ENCODE peak calls at places on chromosomes 1 and 21, in seven cellular contexts. One of them, this sample, is unnamed.

GRCh38 chr1:224211262-224211962 is 28.4 kb downstream of the DEGS1 start:
- DNase-seq in sigmoid colon: peak
- DNase-seq in CD8-positive, alpha-beta T cell: no peak
- DNase-seq in cardiac muscle cell: peak
- DNase-seq in heart left ventricle: no peak
- DNase-seq in uterus: no peak
- DNase-seq in colonic mucosa: peak
- DNase-seq in this sample: no peak

GRCh38 chr1:41799723-41800122 is 119.0 kb downstream of the HIVEP3 start:
- DNase-seq in sigmoid colon: no peak
- DNase-seq in cardiac muscle cell: no peak
- DNase-seq in CD8-positive, alpha-beta T cell: no peak
- DNase-seq in colonic mucosa: no peak
- DNase-seq in uterus: no peak
- DNase-seq in heart left ventricle: no peak
- DNase-seq in this sample: no peak

GRCh38 chr1:220371324-220371723 is 99.1 kb upstream of the RAB3GAP2 start:
- DNase-seq in colonic mucosa: no peak
- DNase-seq in heart left ventricle: no peak
- DNase-seq in sigmoid colon: no peak
- DNase-seq in CD8-positive, alpha-beta T cell: no peak
- DNase-seq in uterus: no peak
- DNase-seq in cardiac muscle cell: peak
- DNase-seq in this sample: no peak

GRCh38 chr1:244920911-244921310 is 56.6 kb upstream of the HNRNPU start:
- DNase-seq in colonic mucosa: no peak
- DNase-seq in sigmoid colon: no peak
- DNase-seq in heart left ventricle: no peak
- DNase-seq in CD8-positive, alpha-beta T cell: no peak
- DNase-seq in uterus: no peak
- DNase-seq in cardiac muscle cell: no peak
- DNase-seq in this sample: no peak

GRCh38 chr1:166947398-166948043 is 27.8 kb downstream of the ILDR2 start:
- DNase-seq in sigmoid colon: peak
- DNase-seq in cardiac muscle cell: peak
- DNase-seq in colonic mucosa: no peak
- DNase-seq in CD8-positive, alpha-beta T cell: no peak
- DNase-seq in uterus: peak
- DNase-seq in heart left ventricle: peak
- DNase-seq in this sample: peak

GRCh38 chr1:231487019-231487418 is 41.5 kb upstream of the TSNAX start:
- DNase-seq in CD8-positive, alpha-beta T cell: no peak
- DNase-seq in colonic mucosa: no peak
- DNase-seq in uterus: no peak
- DNase-seq in cardiac muscle cell: no peak
- DNase-seq in sigmoid colon: no peak
- DNase-seq in heart left ventricle: no peak
- DNase-seq in this sample: no peak

GRCh38 chr21:31580866-31581276 is 78.6 kb upstream of the SOD1 start:
- DNase-seq in uterus: peak
- DNase-seq in cardiac muscle cell: peak
- DNase-seq in heart left ventricle: peak
- DNase-seq in colonic mucosa: peak
- DNase-seq in CD8-positive, alpha-beta T cell: peak
- DNase-seq in sigmoid colon: peak
- DNase-seq in this sample: peak

GRCh38 chr1:156151093-156151688 is 2.2 kb upstream of the SEMA4A start:
- DNase-seq in CD8-positive, alpha-beta T cell: no peak
- DNase-seq in cardiac muscle cell: no peak
- DNase-seq in sigmoid colon: no peak
- DNase-seq in uterus: no peak
- DNase-seq in heart left ventricle: no peak
- DNase-seq in colonic mucosa: no peak
- DNase-seq in this sample: no peak

GRCh38 chr21:42381347-42381984 is 14.4 kb downstream of the TMPRSS3 start:
- DNase-seq in sigmoid colon: no peak
- DNase-seq in colonic mucosa: peak
- DNase-seq in cardiac muscle cell: peak
- DNase-seq in heart left ventricle: no peak
- DNase-seq in uterus: no peak
- DNase-seq in CD8-positive, alpha-beta T cell: peak
- DNase-seq in this sample: no peak

GRCh38 chr1:237851209-237851845 is 39.4 kb downstream of the ZP4 start:
- DNase-seq in CD8-positive, alpha-beta T cell: no peak
- DNase-seq in colonic mucosa: peak
- DNase-seq in cardiac muscle cell: peak
- DNase-seq in heart left ventricle: no peak
- DNase-seq in sigmoid colon: no peak
- DNase-seq in uterus: no peak
- DNase-seq in this sample: no peak

GRCh38 chr1:66090863-66091457 is 298.3 kb downstream of the PDE4B start:
- DNase-seq in sigmoid colon: no peak
- DNase-seq in CD8-positive, alpha-beta T cell: no peak
- DNase-seq in heart left ventricle: no peak
- DNase-seq in uterus: no peak
- DNase-seq in cardiac muscle cell: no peak
- DNase-seq in colonic mucosa: no peak
- DNase-seq in this sample: no peak

GRCh38 chr1:163744488-163744887 is 422.7 kb downstream of the NUF2 start:
- DNase-seq in colonic mucosa: no peak
- DNase-seq in cardiac muscle cell: no peak
- DNase-seq in uterus: no peak
- DNase-seq in CD8-positive, alpha-beta T cell: no peak
- DNase-seq in heart left ventricle: no peak
- DNase-seq in sigmoid colon: no peak
- DNase-seq in this sample: no peak

GRCh38 chr1:55235722-55236121 is 20.6 kb upstream of the USP24 start:
- DNase-seq in uterus: no peak
- DNase-seq in colonic mucosa: no peak
- DNase-seq in heart left ventricle: no peak
- DNase-seq in CD8-positive, alpha-beta T cell: no peak
- DNase-seq in sigmoid colon: no peak
- DNase-seq in cardiac muscle cell: no peak
- DNase-seq in this sample: no peak

GRCh38 chr1:112818990-112819689 is 104.0 kb upstream of the PPM1J start:
- DNase-seq in sigmoid colon: no peak
- DNase-seq in colonic mucosa: peak
- DNase-seq in cardiac muscle cell: no peak
- DNase-seq in uterus: no peak
- DNase-seq in heart left ventricle: no peak
- DNase-seq in CD8-positive, alpha-beta T cell: no peak
- DNase-seq in this sample: no peak

DNA sequence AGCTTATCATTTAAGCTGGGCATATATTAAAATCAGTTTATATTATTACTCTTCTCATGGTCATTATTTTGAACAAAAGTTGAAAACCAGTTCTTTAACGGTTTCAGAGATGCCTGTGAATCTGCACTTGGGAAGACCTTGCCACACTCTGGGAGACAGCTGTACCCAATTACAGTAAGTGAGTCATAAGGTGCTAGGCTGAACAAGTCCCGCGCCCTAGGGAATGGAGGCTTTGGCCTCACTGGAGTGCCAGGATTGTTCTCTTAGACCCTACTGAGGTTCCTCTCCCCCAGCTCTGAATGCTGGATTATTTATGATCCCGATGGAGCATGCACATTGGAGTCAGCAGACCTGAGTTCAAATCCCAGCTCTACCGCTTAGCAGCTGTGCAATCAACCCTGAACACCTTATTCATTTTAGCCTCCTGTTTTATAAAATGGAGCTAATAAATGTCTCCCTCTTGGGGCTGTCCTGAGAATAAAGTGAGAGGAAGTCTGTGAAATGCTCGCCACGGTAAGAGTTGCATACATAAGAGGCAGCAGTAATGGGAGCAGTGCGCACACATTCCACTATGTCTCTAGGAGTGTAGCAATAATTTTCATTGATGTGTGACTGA is 266.2 kb downstream of the FOXD2 start:
- DNase-seq in heart left ventricle: no peak
- DNase-seq in cardiac muscle cell: no peak
- DNase-seq in colonic mucosa: no peak
- DNase-seq in sigmoid colon: no peak
- DNase-seq in CD8-positive, alpha-beta T cell: no peak
- DNase-seq in uterus: no peak
- DNase-seq in this sample: no peak
- H3K27ac ChIP-seq in heart left ventricle: no peak
- H3K27ac ChIP-seq in cardiac muscle cell: no peak
- H3K27ac ChIP-seq in colonic mucosa: no peak
- H3K27ac ChIP-seq in sigmoid colon: no peak
- H3K27ac ChIP-seq in CD8-positive, alpha-beta T cell: no peak
- H3K27ac ChIP-seq in uterus: no peak
- H3K27ac ChIP-seq in this sample: peak

GRCh38 chr1:2415337-2415736 is 3.0 kb upstream of the PEX10 start:
- DNase-seq in heart left ventricle: peak
- DNase-seq in uterus: no peak
- DNase-seq in colonic mucosa: no peak
- DNase-seq in sigmoid colon: no peak
- DNase-seq in cardiac muscle cell: no peak
- DNase-seq in CD8-positive, alpha-beta T cell: peak
- DNase-seq in this sample: no peak

GRCh38 chr1:2417083-2417832 is 4.9 kb upstream of the PEX10 start:
- DNase-seq in CD8-positive, alpha-beta T cell: no peak
- DNase-seq in heart left ventricle: peak
- DNase-seq in uterus: no peak
- DNase-seq in colonic mucosa: no peak
- DNase-seq in cardiac muscle cell: no peak
- DNase-seq in sigmoid colon: no peak
- DNase-seq in this sample: no peak

GRCh38 chr1:2416403-2416802 is 4.0 kb upstream of the PEX10 start:
- DNase-seq in CD8-positive, alpha-beta T cell: peak
- DNase-seq in uterus: no peak
- DNase-seq in sigmoid colon: no peak
- DNase-seq in cardiac muscle cell: no peak
- DNase-seq in colonic mucosa: peak
- DNase-seq in heart left ventricle: peak
- DNase-seq in this sample: no peak

GRCh38 chr1:2414297-2414958 is 2.1 kb upstream of the PEX10 start:
- DNase-seq in colonic mucosa: peak
- DNase-seq in sigmoid colon: peak
- DNase-seq in cardiac muscle cell: peak
- DNase-seq in heart left ventricle: peak
- DNase-seq in uterus: peak
- DNase-seq in CD8-positive, alpha-beta T cell: peak
- DNase-seq in this sample: no peak

DNA sequence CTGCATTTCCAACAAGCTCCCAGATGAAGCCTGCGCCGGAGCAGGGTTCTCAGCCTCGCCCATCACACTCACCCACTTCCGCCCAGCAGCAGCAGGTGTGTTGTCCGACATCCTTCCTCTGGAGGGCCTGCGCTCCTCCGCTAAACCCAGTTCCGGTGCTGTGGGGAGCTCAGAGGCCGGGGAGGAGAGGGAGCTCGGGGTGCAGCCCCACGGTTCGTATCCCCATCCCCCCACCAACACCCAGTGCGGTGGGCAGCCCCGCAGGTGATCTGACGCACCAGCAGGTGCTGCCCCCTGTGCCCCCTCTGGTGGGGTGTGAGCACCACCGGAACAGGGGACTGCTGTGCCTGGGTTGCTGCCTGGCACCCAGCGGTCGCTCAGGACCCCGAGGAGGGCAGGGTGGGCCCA is 3.4 kb upstream of the PEX10 start:
- DNase-seq in heart left ventricle: peak
- DNase-seq in CD8-positive, alpha-beta T cell: peak
- DNase-seq in uterus: no peak
- DNase-seq in cardiac muscle cell: no peak
- DNase-seq in colonic mucosa: peak
- DNase-seq in sigmoid colon: no peak
- DNase-seq in this sample: no peak
- TF ChIP-seq CTCF in heart left ventricle: no peak
- TF ChIP-seq CTCF in CD8-positive, alpha-beta T cell: no peak
- TF ChIP-seq CTCF in uterus: no peak
- TF ChIP-seq CTCF in cardiac muscle cell: no peak
- TF ChIP-seq CTCF in colonic mucosa: no peak
- TF ChIP-seq CTCF in sigmoid colon: no peak
- TF ChIP-seq CTCF in this sample: no peak

DNA sequence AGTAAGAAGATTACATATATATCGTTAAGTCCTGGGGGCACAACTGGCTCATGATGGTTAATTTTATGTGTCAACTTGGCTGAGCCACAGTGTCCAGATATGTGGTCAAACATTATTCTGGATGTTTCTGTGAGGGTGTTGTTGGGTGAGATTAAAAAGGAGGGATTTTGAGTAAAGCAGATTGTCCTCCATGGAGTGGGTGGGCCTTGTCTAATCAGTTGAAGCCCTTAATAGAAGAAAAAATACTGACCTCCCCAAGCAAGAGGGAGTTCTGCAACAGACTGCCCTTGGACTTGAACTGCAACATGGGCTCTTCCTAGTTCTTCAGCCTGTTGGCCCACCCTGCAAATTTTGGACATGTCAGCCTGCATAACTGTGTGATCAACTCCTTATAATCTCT is 311.6 kb downstream of the RPS6KC1 start:
- DNase-seq in cardiac muscle cell: no peak
- DNase-seq in heart left ventricle: no peak
- DNase-seq in sigmoid colon: no peak
- DNase-seq in uterus: no peak
- DNase-seq in colonic mucosa: no peak
- DNase-seq in CD8-positive, alpha-beta T cell: no peak
- DNase-seq in this sample: no peak
- H3K27ac ChIP-seq in cardiac muscle cell: no peak
- H3K27ac ChIP-seq in heart left ventricle: no peak
- H3K27ac ChIP-seq in sigmoid colon: no peak
- H3K27ac ChIP-seq in uterus: no peak
- H3K27ac ChIP-seq in colonic mucosa: no peak
- H3K27ac ChIP-seq in CD8-positive, alpha-beta T cell: no peak
- H3K27ac ChIP-seq in this sample: no peak

GRCh38 chr1:179107706-179108629 is 26.1 kb downstream of the TOR3A start:
- DNase-seq in CD8-positive, alpha-beta T cell: no peak
- DNase-seq in uterus: no peak
- DNase-seq in colonic mucosa: no peak
- DNase-seq in heart left ventricle: no peak
- DNase-seq in sigmoid colon: no peak
- DNase-seq in cardiac muscle cell: no peak
- DNase-seq in this sample: no peak

GRCh38 chr1:179104851-179105250 is 23.0 kb downstream of the TOR3A start:
- DNase-seq in heart left ventricle: no peak
- DNase-seq in colonic mucosa: no peak
- DNase-seq in sigmoid colon: no peak
- DNase-seq in uterus: no peak
- DNase-seq in cardiac muscle cell: peak
- DNase-seq in CD8-positive, alpha-beta T cell: no peak
- DNase-seq in this sample: no peak

GRCh38 chr1:179108644-179109043 is 26.8 kb downstream of the TOR3A start:
- DNase-seq in colonic mucosa: no peak
- DNase-seq in sigmoid colon: no peak
- DNase-seq in heart left ventricle: no peak
- DNase-seq in CD8-positive, alpha-beta T cell: no peak
- DNase-seq in cardiac muscle cell: no peak
- DNase-seq in uterus: no peak
- DNase-seq in this sample: no peak

GRCh38 chr1:179103999-179104398 is 22.1 kb downstream of the TOR3A start:
- DNase-seq in sigmoid colon: no peak
- DNase-seq in cardiac muscle cell: no peak
- DNase-seq in CD8-positive, alpha-beta T cell: no peak
- DNase-seq in colonic mucosa: no peak
- DNase-seq in uterus: no peak
- DNase-seq in heart left ventricle: no peak
- DNase-seq in this sample: no peak

DNA sequence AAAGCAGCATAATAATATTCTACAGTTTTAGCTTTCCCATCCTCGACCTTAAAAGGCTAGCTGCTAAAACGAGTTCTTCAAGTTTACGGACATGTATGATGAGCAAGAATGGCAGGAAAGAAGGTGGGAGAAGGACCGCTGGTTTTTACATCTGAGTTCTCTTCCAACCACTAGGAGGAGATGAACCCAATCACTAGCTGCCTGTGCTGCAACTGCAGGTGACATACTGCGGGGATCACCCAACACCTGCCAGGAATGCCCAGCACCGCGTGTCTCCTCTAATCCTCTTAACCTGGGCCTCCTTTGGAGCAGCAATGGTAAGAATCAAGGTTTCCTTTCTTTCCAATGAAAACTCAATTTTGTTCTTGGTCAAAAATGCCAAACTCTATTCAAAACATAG is 23.5 kb downstream of the TOR3A start:
- DNase-seq in CD8-positive, alpha-beta T cell: no peak
- DNase-seq in cardiac muscle cell: peak
- DNase-seq in heart left ventricle: no peak
- DNase-seq in uterus: no peak
- DNase-seq in sigmoid colon: no peak
- DNase-seq in colonic mucosa: no peak
- DNase-seq in this sample: no peak
- TF ChIP-seq CTCF in CD8-positive, alpha-beta T cell: no peak
- TF ChIP-seq CTCF in cardiac muscle cell: peak
- TF ChIP-seq CTCF in heart left ventricle: peak
- TF ChIP-seq CTCF in uterus: no peak
- TF ChIP-seq CTCF in sigmoid colon: no peak
- TF ChIP-seq CTCF in colonic mucosa: peak
- TF ChIP-seq CTCF in this sample: no peak